ENCODE peak calls at places on chromosomes 7 and 10, in seven cellular contexts. One of them, this sample, is unnamed.

GRCh38 chr10:59361659-59362183 is 628 bp downstream of the FAM13C start:
- DNase-seq in mesendoderm: peak
- DNase-seq in neuronal stem cell: no peak
- DNase-seq in mesenchymal stem cell: peak
- DNase-seq in H9: no peak
- DNase-seq in trophoblast cell: no peak
- DNase-seq in H1: no peak
- DNase-seq in this sample: peak

GRCh38 chr10:46328853-46329689 is 42.3 kb downstream of the ANTXRL start:
- DNase-seq in H9: peak
- DNase-seq in mesenchymal stem cell: no peak
- DNase-seq in trophoblast cell: no peak
- DNase-seq in neuronal stem cell: no peak
- DNase-seq in H1: no peak
- DNase-seq in mesendoderm: no peak
- DNase-seq in this sample: no peak

GRCh38 chr7:74582447-74583039 is 75.0 kb upstream of the GTF2I start:
- DNase-seq in mesenchymal stem cell: no peak
- DNase-seq in mesendoderm: no peak
- DNase-seq in H1: no peak
- DNase-seq in trophoblast cell: no peak
- DNase-seq in H9: no peak
- DNase-seq in neuronal stem cell: no peak
- DNase-seq in this sample: no peak

GRCh38 chr7:65251851-65252620 is 121.6 kb upstream of the ZNF92 start:
- DNase-seq in H1: peak
- DNase-seq in neuronal stem cell: peak
- DNase-seq in mesendoderm: peak
- DNase-seq in mesenchymal stem cell: peak
- DNase-seq in H9: peak
- DNase-seq in trophoblast cell: no peak
- DNase-seq in this sample: peak

GRCh38 chr10:59993931-59994330 is 87.6 kb upstream of the CCDC6 start:
- DNase-seq in mesenchymal stem cell: no peak
- DNase-seq in H9: no peak
- DNase-seq in H1: no peak
- DNase-seq in neuronal stem cell: no peak
- DNase-seq in trophoblast cell: no peak
- DNase-seq in mesendoderm: no peak
- DNase-seq in this sample: no peak

GRCh38 chr7:18607025-18607424 is 111.5 kb downstream of the HDAC9 start:
- DNase-seq in trophoblast cell: no peak
- DNase-seq in mesenchymal stem cell: no peak
- DNase-seq in neuronal stem cell: no peak
- DNase-seq in mesendoderm: peak
- DNase-seq in H1: no peak
- DNase-seq in H9: no peak
- DNase-seq in this sample: peak

GRCh38 chr10:126387931-126388911 is at the start of gene ADAM12:
- DNase-seq in trophoblast cell: peak
- DNase-seq in H9: peak
- DNase-seq in H1: no peak
- DNase-seq in mesenchymal stem cell: peak
- DNase-seq in mesendoderm: peak
- DNase-seq in neuronal stem cell: peak
- DNase-seq in this sample: peak

GRCh38 chr7:98555403-98555802 is 61.7 kb upstream of the NPTX2 start:
- DNase-seq in H1: no peak
- DNase-seq in mesendoderm: no peak
- DNase-seq in trophoblast cell: no peak
- DNase-seq in H9: no peak
- DNase-seq in mesenchymal stem cell: no peak
- DNase-seq in neuronal stem cell: no peak
- DNase-seq in this sample: no peak

GRCh38 chr7:91291302-91291701 is 27.1 kb downstream of the FZD1 start:
- DNase-seq in H1: no peak
- DNase-seq in trophoblast cell: no peak
- DNase-seq in neuronal stem cell: no peak
- DNase-seq in mesendoderm: no peak
- DNase-seq in H9: no peak
- DNase-seq in mesenchymal stem cell: no peak
- DNase-seq in this sample: no peak

GRCh38 chr7:107874605-107875446 is 16.2 kb upstream of the DLD start:
- DNase-seq in H1: no peak
- DNase-seq in H9: no peak
- DNase-seq in trophoblast cell: peak
- DNase-seq in neuronal stem cell: peak
- DNase-seq in mesendoderm: peak
- DNase-seq in mesenchymal stem cell: peak
- DNase-seq in this sample: peak

GRCh38 chr10:59872892-59873463 is 33.4 kb downstream of the CCDC6 start:
- DNase-seq in H9: no peak
- DNase-seq in trophoblast cell: no peak
- DNase-seq in H1: no peak
- DNase-seq in neuronal stem cell: no peak
- DNase-seq in mesenchymal stem cell: peak
- DNase-seq in mesendoderm: peak
- DNase-seq in this sample: peak

GRCh38 chr7:125125315-125125714 is 195.7 kb upstream of the POT1 start:
- DNase-seq in mesendoderm: no peak
- DNase-seq in H1: no peak
- DNase-seq in trophoblast cell: no peak
- DNase-seq in H9: no peak
- DNase-seq in neuronal stem cell: no peak
- DNase-seq in mesenchymal stem cell: no peak
- DNase-seq in this sample: no peak

GRCh38 chr10:93384006-93384405 is 98.1 kb downstream of the MYOF start:
- DNase-seq in mesenchymal stem cell: no peak
- DNase-seq in mesendoderm: peak
- DNase-seq in trophoblast cell: peak
- DNase-seq in neuronal stem cell: no peak
- DNase-seq in H1: no peak
- DNase-seq in H9: peak
- DNase-seq in this sample: no peak

GRCh38 chr7:102821994-102822747 is 73.4 kb downstream of the FAM185A start:
- DNase-seq in neuronal stem cell: no peak
- DNase-seq in H1: no peak
- DNase-seq in H9: no peak
- DNase-seq in trophoblast cell: no peak
- DNase-seq in mesendoderm: no peak
- DNase-seq in mesenchymal stem cell: no peak
- DNase-seq in this sample: no peak

GRCh38 chr10:68153473-68154210 is 44.4 kb downstream of the MYPN start:
- DNase-seq in H1: peak
- DNase-seq in mesenchymal stem cell: peak
- DNase-seq in neuronal stem cell: no peak
- DNase-seq in H9: peak
- DNase-seq in mesendoderm: peak
- DNase-seq in trophoblast cell: peak
- DNase-seq in this sample: peak

GRCh38 chr10:101222683-101223273 is 6.5 kb downstream of the LBX1 start:
- DNase-seq in mesenchymal stem cell: no peak
- DNase-seq in neuronal stem cell: no peak
- DNase-seq in trophoblast cell: no peak
- DNase-seq in H1: no peak
- DNase-seq in mesendoderm: no peak
- DNase-seq in H9: no peak
- DNase-seq in this sample: no peak

GRCh38 chr7:29607889-29608288 is 44.3 kb downstream of the PRR15 start:
- DNase-seq in mesenchymal stem cell: peak
- DNase-seq in H1: no peak
- DNase-seq in trophoblast cell: peak
- DNase-seq in mesendoderm: peak
- DNase-seq in neuronal stem cell: no peak
- DNase-seq in H9: no peak
- DNase-seq in this sample: no peak

GRCh38 chr7:152025077-152025936 is at the start of gene GALNT11:
- DNase-seq in mesenchymal stem cell: peak
- DNase-seq in neuronal stem cell: peak
- DNase-seq in H9: peak
- DNase-seq in trophoblast cell: peak
- DNase-seq in H1: peak
- DNase-seq in mesendoderm: peak
- DNase-seq in this sample: peak

GRCh38 chr7:36939816-36940215 is 215.5 kb upstream of the AOAH start:
- DNase-seq in trophoblast cell: no peak
- DNase-seq in neuronal stem cell: no peak
- DNase-seq in H1: no peak
- DNase-seq in H9: no peak
- DNase-seq in mesenchymal stem cell: no peak
- DNase-seq in mesendoderm: no peak
- DNase-seq in this sample: no peak

DNA sequence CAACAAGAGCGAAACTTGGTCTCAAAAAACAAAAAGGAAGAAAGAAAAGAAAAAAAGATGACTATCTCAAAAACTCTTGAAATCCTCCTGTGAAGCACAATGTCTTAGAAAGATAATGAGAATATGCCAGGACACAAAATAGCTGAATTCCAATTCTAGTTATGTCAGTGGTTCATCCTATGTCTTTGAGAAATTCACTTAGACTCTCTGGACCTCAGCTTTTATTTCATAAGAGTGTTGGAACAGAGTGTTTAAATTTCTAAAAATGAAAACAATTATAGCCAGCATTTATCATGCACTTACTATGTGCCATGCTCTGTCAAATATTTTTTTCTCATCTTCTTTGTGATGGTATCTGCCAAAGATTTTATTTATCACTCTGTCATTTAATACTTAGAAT is 13.3 kb upstream of the HYCC1 start:
- DNase-seq in trophoblast cell: no peak
- DNase-seq in mesendoderm: no peak
- DNase-seq in neuronal stem cell: no peak
- DNase-seq in H9: no peak
- DNase-seq in H1: no peak
- DNase-seq in mesenchymal stem cell: no peak
- DNase-seq in this sample: no peak
- H2BK120ac ChIP-seq in trophoblast cell: no peak
- H2BK120ac ChIP-seq in mesendoderm: no peak
- H2BK120ac ChIP-seq in neuronal stem cell: no peak
- H2BK120ac ChIP-seq in H9: no peak
- H2BK120ac ChIP-seq in H1: no peak
- H2BK120ac ChIP-seq in mesenchymal stem cell: no peak
- H2BK120ac ChIP-seq in this sample: no peak

GRCh38 chr10:89369142-89370105 is 8.4 kb upstream of the IFIT1B start:
- DNase-seq in mesenchymal stem cell: peak
- DNase-seq in trophoblast cell: no peak
- DNase-seq in mesendoderm: peak
- DNase-seq in neuronal stem cell: no peak
- DNase-seq in H1: no peak
- DNase-seq in H9: no peak
- DNase-seq in this sample: peak

GRCh38 chr10:89364533-89364932 is 13.3 kb upstream of the IFIT1B start:
- DNase-seq in H1: no peak
- DNase-seq in neuronal stem cell: no peak
- DNase-seq in mesendoderm: no peak
- DNase-seq in trophoblast cell: no peak
- DNase-seq in H9: no peak
- DNase-seq in mesenchymal stem cell: no peak
- DNase-seq in this sample: no peak

GRCh38 chr10:89371987-89372386 is 5.9 kb upstream of the IFIT1B start:
- DNase-seq in neuronal stem cell: no peak
- DNase-seq in trophoblast cell: no peak
- DNase-seq in H9: no peak
- DNase-seq in H1: no peak
- DNase-seq in mesenchymal stem cell: no peak
- DNase-seq in mesendoderm: no peak
- DNase-seq in this sample: no peak

GRCh38 chr10:89363766-89364407 is 14.0 kb upstream of the IFIT1B start:
- DNase-seq in mesendoderm: no peak
- DNase-seq in H1: no peak
- DNase-seq in trophoblast cell: no peak
- DNase-seq in neuronal stem cell: no peak
- DNase-seq in H9: no peak
- DNase-seq in mesenchymal stem cell: no peak
- DNase-seq in this sample: no peak

GRCh38 chr10:89367529-89367928 is 10.3 kb upstream of the IFIT1B start:
- DNase-seq in neuronal stem cell: no peak
- DNase-seq in mesendoderm: peak
- DNase-seq in trophoblast cell: no peak
- DNase-seq in H9: no peak
- DNase-seq in mesenchymal stem cell: peak
- DNase-seq in H1: no peak
- DNase-seq in this sample: no peak
- H2BK120ac ChIP-seq in neuronal stem cell: no peak
- H2BK120ac ChIP-seq in mesendoderm: no peak
- H2BK120ac ChIP-seq in trophoblast cell: no peak
- H2BK120ac ChIP-seq in H9: no peak
- H2BK120ac ChIP-seq in mesenchymal stem cell: no peak
- H2BK120ac ChIP-seq in H1: no peak
- H2BK120ac ChIP-seq in this sample: no peak

DNA sequence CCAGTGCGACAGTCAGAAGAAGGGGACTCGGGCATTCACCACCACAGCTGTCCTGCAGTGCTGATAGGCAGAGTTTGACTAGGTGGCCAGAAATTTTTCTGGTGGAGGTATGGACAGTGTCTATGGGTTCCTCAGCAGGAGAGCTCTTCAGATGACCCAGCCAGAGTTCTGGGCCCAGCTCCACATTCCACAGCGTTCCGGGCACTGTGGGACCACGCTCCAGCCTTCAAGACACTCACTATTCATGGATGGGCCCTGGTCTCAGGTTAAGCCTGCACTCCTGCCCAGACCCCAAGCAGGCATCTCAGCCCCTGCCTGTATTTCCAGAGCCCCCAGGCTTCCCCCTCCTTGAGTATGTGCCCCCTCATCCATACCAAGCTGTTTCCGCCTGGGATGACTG is 497.0 kb upstream of the FOXK1 start:
- DNase-seq in neuronal stem cell: no peak
- DNase-seq in mesenchymal stem cell: no peak
- DNase-seq in trophoblast cell: no peak
- DNase-seq in H9: no peak
- DNase-seq in H1: no peak
- DNase-seq in mesendoderm: no peak
- DNase-seq in this sample: no peak
- H2BK120ac ChIP-seq in neuronal stem cell: no peak
- H2BK120ac ChIP-seq in mesenchymal stem cell: no peak
- H2BK120ac ChIP-seq in trophoblast cell: no peak
- H2BK120ac ChIP-seq in H9: no peak
- H2BK120ac ChIP-seq in H1: no peak
- H2BK120ac ChIP-seq in mesendoderm: no peak
- H2BK120ac ChIP-seq in this sample: no peak

GRCh38 chr10:103571656-103571975 is 78.1 kb downstream of the NEURL1 start:
- DNase-seq in H9: no peak
- DNase-seq in trophoblast cell: no peak
- DNase-seq in mesenchymal stem cell: no peak
- DNase-seq in neuronal stem cell: no peak
- DNase-seq in mesendoderm: no peak
- DNase-seq in H1: no peak
- DNase-seq in this sample: no peak
- H2BK120ac ChIP-seq in H9: no peak
- H2BK120ac ChIP-seq in trophoblast cell: no peak
- H2BK120ac ChIP-seq in mesenchymal stem cell: no peak
- H2BK120ac ChIP-seq in neuronal stem cell: no peak
- H2BK120ac ChIP-seq in mesendoderm: no peak
- H2BK120ac ChIP-seq in H1: no peak
- H2BK120ac ChIP-seq in this sample: no peak

GRCh38 chr10:102696736-102697135 is 17.5 kb downstream of the ARL3 start:
- DNase-seq in H9: no peak
- DNase-seq in trophoblast cell: no peak
- DNase-seq in neuronal stem cell: no peak
- DNase-seq in mesenchymal stem cell: no peak
- DNase-seq in mesendoderm: no peak
- DNase-seq in H1: no peak
- DNase-seq in this sample: no peak
- H2BK120ac ChIP-seq in H9: no peak
- H2BK120ac ChIP-seq in trophoblast cell: no peak
- H2BK120ac ChIP-seq in neuronal stem cell: no peak
- H2BK120ac ChIP-seq in mesenchymal stem cell: no peak
- H2BK120ac ChIP-seq in mesendoderm: no peak
- H2BK120ac ChIP-seq in H1: no peak
- H2BK120ac ChIP-seq in this sample: no peak